ENCODE peak calls at places on chromosome 1, in five cellular contexts. N is activated T-cell treated with anti-CD3 and anti-CD28 coated beads, Interleukin-2, amount 50 U/mL, for 1 hour; S is stimulated activated CD4-positive, alpha-beta T cell treated with anti-CD3 and anti-CD28 coated beads, Interleukin-2, amount 100 ng/mL, for 48 hours; E is mucosa of gallbladder; R is coronary artery. J is an unnamed sample.
A peak's percentile ranks its signal among the peaks of the same experiment; 100 is the strongest.

GRCh38 chr1:48761986-48762385 is 14.7 kb downstream of the BEND5 start:
- DNase-seq in E (no peak), R (no peak), S (no peak), N (no peak), J (no peak)

GRCh38 chr1:14896381-14897079 is 257.0 kb upstream of the TMEM51 start:
- DNase-seq in S (no peak), R (no peak), N (no peak), E (no peak), J (no peak)

GRCh38 chr1:11522400-11523235 is 43.7 kb downstream of the DISP3 start:
- DNase-seq in N (no peak), S (no peak), E (no peak), R (no peak), J (peak; percentile 17)

GRCh38 chr1:61053712-61054608 is 28.4 kb upstream of the NFIA start:
- DNase-seq in E (no peak), N (peak; percentile 36), S (no peak), R (no peak), J (peak; percentile 89)

GRCh38 chr1:89295187-89295586 is 22.5 kb upstream of the GBP5 start:
- DNase-seq in R (no peak), N (no peak), S (no peak), E (no peak), J (no peak)

GRCh38 chr1:167454304-167454928 is 63.9 kb downstream of the CD247 start:
- DNase-seq in R (no peak), N (peak; percentile 55), E (no peak), S (no peak), J (no peak)

GRCh38 chr1:205985330-205986005 is 17.7 kb downstream of the RAB7B start:
- DNase-seq in R (no peak), E (no peak), S (no peak), N (no peak), J (no peak)

GRCh38 chr1:89041055-89041707 is 18.5 kb upstream of the GBP3 start:
- DNase-seq in S (no peak), R (no peak), N (no peak), E (no peak), J (no peak)